ENCODE peak calls at places on chromosomes 6 and 20, in nine cellular contexts. C, G, U, P, W, A, H, Y and O are unnamed samples.
A peak's percentile ranks its signal among the peaks of the same experiment; 100 is the strongest.

GRCh38 chr6:164169355-164169754 is 754.8 kb downstream of the QKI start:
- DNase-seq in C (no peak), G (no peak), U (no peak), P (no peak), W (no peak), A (no peak), H (no peak), Y (no peak), O (no peak)

GRCh38 chr6:145247677-145248419 is 487.5 kb downstream of the EPM2A start:
- DNase-seq in C (peak; percentile 98), G (peak; percentile 87), U (peak; percentile 97), P (peak; percentile 88), W (no peak), A (peak; percentile 46), H (no peak), Y (no peak), O (peak; percentile 88)

GRCh38 chr6:44527191-44527960 is 139.9 kb downstream of the CDC5L start:
- DNase-seq in C (no peak), G (no peak), U (no peak), P (no peak), W (no peak), A (peak; percentile 89), H (no peak), Y (no peak), O (no peak)

GRCh38 chr20:17381701-17382100 is 149.5 kb downstream of the BFSP1 start:
- DNase-seq in C (no peak), G (peak; percentile 18), U (no peak), P (no peak), W (no peak), A (no peak), H (no peak), Y (no peak), O (no peak)

GRCh38 chr6:45148711-45149341 is 179.3 kb upstream of the RUNX2 start:
- DNase-seq in C (peak; percentile 55), G (no peak), U (peak; percentile 86), P (peak; percentile 1), W (no peak), A (no peak), H (no peak), Y (no peak), O (no peak)

GRCh38 chr20:10171864-10172751 is 46.5 kb upstream of the SNAP25 start:
- DNase-seq in C (peak; percentile 25), G (peak; percentile 60), U (peak; percentile 35), P (no peak), W (peak; percentile 83), A (no peak), H (peak; percentile 73), Y (no peak), O (no peak)

GRCh38 chr20:3358676-3359340 is 48.7 kb downstream of the DNAAF9 start:
- DNase-seq in C (no peak), G (no peak), U (no peak), P (no peak), W (no peak), A (no peak), H (no peak), Y (no peak), O (no peak)

GRCh38 chr20:4017051-4017702 is 1.8 kb upstream of the RNF24 start:
- DNase-seq in C (no peak), G (no peak), U (no peak), P (no peak), W (no peak), A (peak; percentile 71), H (no peak), Y (no peak), O (no peak)

GRCh38 chr6:6542357-6542756 is 46.2 kb upstream of the LY86 start:
- DNase-seq in C (no peak), G (no peak), U (no peak), P (no peak), W (no peak), A (no peak), H (no peak), Y (no peak), O (no peak)

GRCh38 chr6:6543181-6543879 is 45.2 kb upstream of the LY86 start:
- DNase-seq in C (no peak), G (no peak), U (no peak), P (no peak), W (no peak), A (peak; percentile 78), H (no peak), Y (peak; percentile 79), O (no peak)

GRCh38 chr6:6547111-6547879 is 41.2 kb upstream of the LY86 start:
- DNase-seq in C (peak; percentile 75), G (peak; percentile 90), U (peak; percentile 89), P (peak; percentile 47), W (peak; percentile 91), A (peak; percentile 91), H (peak; percentile 85), Y (peak; percentile 79), O (no peak)

GRCh38 chr6:6546318-6547110 is 42.0 kb upstream of the LY86 start:
- DNase-seq in C (peak; percentile 1), G (peak; percentile 6), U (peak; percentile 34), P (no peak), W (peak; percentile 84), A (peak; percentile 64), H (peak; percentile 28), Y (no peak), O (no peak)

DNA sequence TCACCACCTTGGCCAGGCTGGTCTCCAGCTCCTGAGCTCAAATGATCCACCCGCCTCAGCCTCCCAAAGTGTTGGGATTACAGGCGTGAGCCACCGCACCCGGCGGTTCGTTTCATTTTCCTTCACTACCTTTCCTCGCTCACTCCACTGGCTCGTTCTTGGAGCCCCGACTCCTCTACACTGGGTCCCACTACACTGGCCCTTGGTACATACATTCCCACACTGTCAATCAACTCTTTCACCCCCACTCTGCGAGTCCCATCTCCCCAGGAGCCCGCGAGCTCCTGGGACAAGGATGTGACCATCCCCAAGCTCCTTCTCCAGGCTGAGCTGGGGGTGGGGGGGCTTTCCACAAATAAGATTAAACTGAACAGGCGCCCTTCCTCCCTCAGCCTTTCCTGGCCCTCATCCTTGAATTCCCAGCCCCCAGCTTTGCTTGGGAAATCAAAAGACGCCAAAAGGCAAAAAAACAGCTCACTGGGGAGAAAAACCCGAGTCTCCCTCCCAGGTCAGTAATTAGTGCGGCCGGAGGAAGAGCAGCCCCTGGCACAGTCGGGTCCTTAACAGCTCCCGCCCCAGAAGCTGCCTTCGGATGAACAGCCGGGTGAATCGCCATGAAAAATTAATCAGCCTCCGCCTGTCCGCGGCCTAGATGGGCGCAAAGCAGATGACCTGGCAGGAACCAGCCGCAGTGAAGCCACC is 42.8 kb upstream of the LY86 start:
- DNase-seq in C (no peak), G (no peak), U (no peak), P (no peak), W (no peak), A (no peak), H (no peak), Y (no peak), O (no peak)
- H3K4me3 ChIP-seq in C (no peak overlapping the region), G (peak overlapping the region; percentile 56), U (peak overlapping the region; percentile 49), P (no peak overlapping the region), W (peak overlapping the region; percentile 41), A (peak overlapping the region; percentile 40), H (peak overlapping the region; percentile 41), Y (peak overlapping the region; percentile 46), O (peak overlapping the region; percentile 46)

DNA sequence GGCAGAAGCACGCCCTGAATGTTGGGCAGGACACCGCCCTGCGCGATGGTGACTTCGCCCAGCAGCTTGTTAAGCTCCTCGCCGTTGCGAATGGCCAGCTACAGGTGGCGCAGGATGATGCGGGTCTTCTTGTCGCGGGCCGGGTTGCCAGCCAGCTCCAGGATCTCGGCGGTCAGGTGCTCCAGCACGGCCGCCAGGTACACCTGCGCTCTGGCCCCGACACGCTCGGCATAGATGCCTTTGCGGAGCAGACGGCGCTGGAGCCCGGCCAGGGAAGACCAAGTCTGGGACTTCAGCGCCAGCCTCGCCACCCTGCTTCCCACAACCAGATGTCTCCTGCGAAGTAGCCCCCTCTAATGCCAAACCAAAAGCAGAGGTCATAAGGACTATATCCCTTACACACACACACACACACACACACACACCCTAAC is 8.0 kb upstream of the SLC17A3 start:
- DNase-seq in C (no peak), G (no peak), U (no peak), P (no peak), W (peak; percentile 83), A (no peak), H (peak; percentile 48), Y (no peak), O (no peak)
- TF ChIP-seq CTCF in C (no peak), G (no peak), U (no peak), P (no peak), W (no peak), A (no peak), H (no peak), Y (peak; percentile 15), O (no peak)

GRCh38 chr6:159972506-159973268 is 3.8 kb downstream of the IGF2R start:
- DNase-seq in C (no peak), G (no peak), U (no peak), P (no peak), W (no peak), A (no peak), H (no peak), Y (no peak), O (no peak)

GRCh38 chr6:159969921-159970320 is 1.0 kb downstream of the IGF2R start:
- DNase-seq in C (peak; percentile 84), G (peak; percentile 54), U (peak; percentile 83), P (no peak), W (no peak), A (peak; percentile 37), H (peak; percentile 46), Y (no peak), O (no peak)

GRCh38 chr6:159970659-159971063 is 1.8 kb downstream of the IGF2R start:
- DNase-seq in C (no peak), G (no peak), U (no peak), P (no peak), W (peak; percentile 63), A (no peak), H (no peak), Y (no peak), O (no peak)

GRCh38 chr6:159973406-159973805 is 4.5 kb downstream of the IGF2R start:
- DNase-seq in C (peak; percentile 30), G (no peak), U (no peak), P (no peak), W (no peak), A (no peak), H (no peak), Y (no peak), O (no peak)

GRCh38 chr6:159971341-159972178 is 2.7 kb downstream of the IGF2R start:
- DNase-seq in C (no peak), G (no peak), U (no peak), P (no peak), W (no peak), A (no peak), H (no peak), Y (no peak), O (no peak)
- H3K4me3 ChIP-seq in C (no peak overlapping the region), G (peak overlapping the region; percentile 82), U (no peak overlapping the region), P (no peak overlapping the region), W (peak overlapping the region; percentile 98), A (no peak overlapping the region), H (no peak overlapping the region), Y (no peak overlapping the region), O (no peak overlapping the region)

GRCh38 chr6:71558974-71559373 is 270.4 kb downstream of the OGFRL1 start:
- DNase-seq in C (no peak), G (no peak), U (no peak), P (no peak), W (no peak), A (no peak), H (no peak), Y (no peak), O (no peak)

GRCh38 chr6:71551798-71552197 is 263.2 kb downstream of the OGFRL1 start:
- DNase-seq in C (no peak), G (no peak), U (no peak), P (no peak), W (peak; percentile 25), A (no peak), H (no peak), Y (no peak), O (no peak)

DNA sequence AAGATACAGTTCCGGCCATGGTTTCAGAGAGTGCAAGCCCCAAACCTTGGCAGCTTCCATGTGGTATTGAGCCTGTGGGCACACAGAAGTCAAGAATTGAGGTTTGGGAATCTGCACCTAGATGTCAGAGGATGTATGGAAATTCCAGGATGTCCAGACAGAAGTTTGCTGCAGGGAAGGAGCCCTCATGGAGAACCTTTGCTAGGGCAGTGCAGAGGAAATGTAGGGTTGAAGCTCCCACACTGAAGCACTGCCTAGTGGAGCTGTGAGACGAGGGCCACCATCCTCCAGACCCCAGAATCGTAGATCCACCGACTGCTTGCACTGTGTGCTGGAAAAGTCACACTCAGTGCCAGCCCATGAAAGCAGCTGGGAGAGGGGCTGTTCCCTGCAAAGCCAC is 267.5 kb downstream of the OGFRL1 start:
- DNase-seq in C (no peak), G (no peak), U (no peak), P (no peak), W (peak; percentile 13), A (no peak), H (no peak), Y (no peak), O (no peak)
- TF ChIP-seq CTCF in C (no peak), G (no peak), U (no peak), P (no peak), W (no peak), A (no peak), H (no peak), Y (no peak), O (no peak)